ENCODE peak calls at places on chromosomes 2 and 18, in eight cellular contexts. Z is sigmoid colon, X is uterus, G is endothelial cell, L is A549, M is type B pancreatic cell, R is neural crest cell, B is psoas muscle. V is an unnamed sample.

GRCh38 chr2:127153691-127154158 is 46.8 kb upstream of the BIN1 start:
- DNase-seq in Z (peak), X (peak), G (no peak), L (peak), M (peak), R (no peak), B (peak), V (no peak)

GRCh38 chr2:119231975-119232665 is 8.5 kb downstream of the STEAP3 start:
- DNase-seq in Z (no peak), X (no peak), G (no peak), L (no peak), M (no peak), R (no peak), B (no peak), V (no peak)

GRCh38 chr18:5285326-5285725 is 10.2 kb downstream of the ZBTB14 start:
- DNase-seq in Z (no peak), X (no peak), G (no peak), L (no peak), M (no peak), R (no peak), B (no peak), V (no peak)

GRCh38 chr2:8536686-8537571 is 144.9 kb upstream of the ID2 start:
- DNase-seq in Z (peak), X (peak), G (no peak), L (no peak), M (no peak), R (no peak), B (no peak), V (no peak)

GRCh38 chr18:21632393-21632792 is 20.3 kb downstream of the SNRPD1 start:
- DNase-seq in Z (no peak), X (no peak), G (no peak), L (no peak), M (no peak), R (no peak), B (no peak), V (no peak)

GRCh38 chr2:202035089-202035940 is 1.7 kb downstream of the FZD7 start:
- DNase-seq in Z (peak), X (peak), G (peak), L (no peak), M (peak), R (peak), B (peak), V (no peak)

GRCh38 chr18:31199190-31199769 is 36.6 kb upstream of the DSC1 start:
- DNase-seq in Z (no peak), X (no peak), G (no peak), L (peak), M (no peak), R (no peak), B (no peak), V (no peak)

GRCh38 chr2:128593518-128594272 is 275.0 kb upstream of the HS6ST1 start:
- DNase-seq in Z (peak), X (no peak), G (no peak), L (no peak), M (no peak), R (no peak), B (no peak), V (no peak)

GRCh38 chr18:77455004-77455403 is 205.4 kb downstream of the GALR1 start:
- DNase-seq in Z (no peak), X (no peak), G (no peak), L (no peak), M (no peak), R (no peak), B (no peak), V (no peak)

GRCh38 chr2:177543007-177543760 is 150.6 kb downstream of the AGPS start:
- DNase-seq in Z (peak), X (no peak), G (no peak), L (no peak), M (no peak), R (no peak), B (no peak), V (no peak)

GRCh38 chr2:29106980-29107388 is 8.2 kb upstream of the CLIP4 start:
- DNase-seq in Z (no peak), X (no peak), G (no peak), L (no peak), M (no peak), R (no peak), B (no peak), V (no peak)

GRCh38 chr2:57701391-57701791 is 345.2 kb upstream of the VRK2 start:
- DNase-seq in Z (no peak), X (no peak), G (no peak), L (no peak), M (no peak), R (no peak), B (no peak), V (no peak)
- TF ChIP-seq CTCF in Z (no peak), X (no peak), G (no peak), L (no peak), M (no peak), R (no peak), B (no peak), V (no peak)

GRCh38 chr2:57806449-57806968 is 240.1 kb upstream of the VRK2 start:
- DNase-seq in Z (no peak), X (no peak), G (no peak), L (no peak), M (no peak), R (no peak), B (no peak), V (no peak)

GRCh38 chr2:57804971-57805370 is 241.6 kb upstream of the VRK2 start:
- DNase-seq in Z (no peak), X (no peak), G (no peak), L (no peak), M (no peak), R (no peak), B (no peak), V (no peak)

DNA sequence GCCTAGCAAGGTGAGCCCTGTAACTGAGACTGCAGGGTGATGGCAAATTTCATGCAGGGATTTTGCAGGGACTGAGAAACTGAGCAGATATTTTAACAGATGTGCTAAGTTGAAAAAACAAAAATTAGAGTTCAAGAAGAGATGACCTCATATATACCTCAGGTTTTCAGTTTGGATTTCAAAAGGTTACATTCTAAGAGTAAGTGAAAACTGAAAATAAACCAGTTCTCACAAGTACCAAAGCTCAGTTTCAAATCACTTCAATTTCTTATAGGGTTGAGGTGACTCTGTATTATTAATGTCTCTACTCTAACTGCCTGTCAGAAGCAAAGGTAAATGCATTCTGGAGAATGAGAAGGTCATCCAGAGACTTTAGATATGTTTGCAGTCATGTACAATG is 237.4 kb upstream of the VRK2 start:
- DNase-seq in Z (no peak), X (no peak), G (no peak), L (no peak), M (no peak), R (no peak), B (no peak), V (no peak)
- TF ChIP-seq CTCF in Z (no peak), X (no peak), G (no peak), L (no peak), M (no peak), R (no peak), B (no peak), V (no peak)

DNA sequence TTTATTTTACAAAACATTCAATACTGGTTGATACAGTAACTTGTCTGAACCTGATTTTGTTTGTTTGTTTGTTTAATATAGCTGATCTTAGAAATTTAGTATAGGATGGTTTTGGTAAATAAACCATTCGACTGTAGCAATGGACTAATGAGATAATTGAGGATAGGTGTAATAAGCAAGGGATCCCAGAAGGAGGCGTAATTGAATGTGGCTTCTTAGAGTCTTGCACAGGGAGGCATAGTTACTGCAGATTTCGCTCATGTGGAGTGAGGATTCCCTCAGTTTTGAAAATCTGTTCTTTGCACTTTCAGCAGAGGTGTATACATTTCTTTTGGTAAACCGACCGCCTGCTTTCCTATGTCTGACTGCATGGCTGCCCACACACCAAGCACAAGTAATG is 709.6 kb downstream of the SOCS6 start:
- DNase-seq in Z (no peak), X (no peak), G (no peak), L (no peak), M (no peak), R (no peak), B (no peak), V (no peak)
- TF ChIP-seq CTCF in Z (no peak), X (no peak), G (no peak), L (no peak), M (peak), R (peak), B (no peak), V (no peak)

GRCh38 chr2:529425-529824 is 147.8 kb downstream of the TMEM18 start:
- DNase-seq in Z (no peak), X (no peak), G (no peak), L (no peak), M (no peak), R (no peak), B (no peak), V (no peak)
- TF ChIP-seq CTCF in Z (no peak), X (peak), G (peak), L (no peak), M (peak), R (peak), B (no peak), V (no peak)

GRCh38 chr18:76126327-76126726 is 368.7 kb downstream of the ZNF516 start:
- DNase-seq in Z (no peak), X (no peak), G (peak), L (no peak), M (no peak), R (no peak), B (no peak), V (no peak)
- TF ChIP-seq CTCF in Z (no peak), X (no peak), G (no peak), L (no peak), M (no peak), R (no peak), B (peak), V (no peak)

DNA sequence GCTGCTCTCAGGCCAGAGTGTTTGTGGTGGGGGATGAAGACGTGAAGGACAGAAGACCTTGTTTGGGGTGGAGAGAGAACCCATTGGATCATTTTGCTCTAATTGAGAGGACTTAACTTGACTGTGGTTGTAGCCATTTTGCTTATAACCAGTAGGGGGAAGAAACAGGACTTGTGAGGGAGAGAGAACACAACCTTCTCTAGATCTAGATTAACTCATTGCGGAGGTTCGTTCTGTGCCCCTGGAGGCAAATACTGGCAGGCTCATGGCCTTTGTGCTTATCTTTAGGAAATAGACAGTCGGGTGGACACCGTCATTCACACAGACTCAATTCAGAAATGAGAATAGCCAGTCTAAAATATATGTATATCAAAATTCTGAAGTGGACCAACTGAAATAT is 147.0 kb upstream of the LHCGR start:
- DNase-seq in Z (no peak), X (no peak), G (no peak), L (no peak), M (no peak), R (no peak), B (no peak), V (no peak)
- TF ChIP-seq CTCF in Z (no peak), X (no peak), G (no peak), L (no peak), M (no peak), R (no peak), B (no peak), V (no peak)

DNA sequence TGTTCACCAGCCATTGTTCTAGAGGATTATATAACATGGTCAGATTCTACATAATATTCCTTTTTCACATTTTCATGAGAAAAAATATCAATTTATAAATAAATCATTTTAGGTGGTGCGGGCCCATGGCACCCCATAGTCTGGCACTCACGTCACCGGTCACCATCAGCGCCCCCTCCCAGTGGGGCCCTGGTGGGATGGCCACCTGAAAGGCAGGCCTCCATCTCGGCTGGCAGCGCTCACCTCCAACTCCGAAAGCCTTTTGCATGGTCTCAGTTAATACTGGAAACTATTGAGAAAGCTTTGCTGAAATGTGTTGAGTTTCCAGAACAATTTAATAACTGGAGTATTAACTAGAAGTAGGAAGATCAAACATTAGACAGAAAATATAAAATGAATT is 141.4 kb upstream of the SALL3 start:
- DNase-seq in Z (no peak), X (no peak), G (no peak), L (no peak), M (no peak), R (no peak), B (no peak), V (no peak)
- TF ChIP-seq CTCF in Z (no peak), X (no peak), G (no peak), L (no peak), M (no peak), R (no peak), B (no peak), V (no peak)